ENCODE peak calls at places on chromosomes 5 and 9, in nine cellular contexts. One of them, this sample, is unnamed.
A peak's percentile ranks its signal among the peaks of the same experiment; 100 is the strongest.

GRCh38 chr9:78813602-78814180 is 516.8 kb downstream of the PSAT1 start:
- DNase-seq in AG04450: no peak
- DNase-seq in psoas muscle: no peak
- DNase-seq in lower lobe of right lung: no peak
- DNase-seq in IMR-90: no peak
- DNase-seq in body of pancreas: no peak
- DNase-seq in CD8-positive, alpha-beta memory T cell: no peak
- DNase-seq in A549: no peak
- DNase-seq in cardiac muscle cell: no peak
- DNase-seq in this sample: no peak

GRCh38 chr9:129517006-129517405 is 103.9 kb downstream of the C9orf50 start:
- DNase-seq in AG04450: no peak
- DNase-seq in psoas muscle: no peak
- DNase-seq in lower lobe of right lung: no peak
- DNase-seq in IMR-90: no peak
- DNase-seq in body of pancreas: no peak
- DNase-seq in CD8-positive, alpha-beta memory T cell: no peak
- DNase-seq in A549: no peak
- DNase-seq in cardiac muscle cell: no peak
- DNase-seq in this sample: no peak

GRCh38 chr9:18825775-18826174 is 207.2 kb downstream of the SAXO1 start:
- DNase-seq in AG04450: no peak
- DNase-seq in psoas muscle: no peak
- DNase-seq in lower lobe of right lung: no peak
- DNase-seq in IMR-90: peak; percentile 19
- DNase-seq in body of pancreas: no peak
- DNase-seq in CD8-positive, alpha-beta memory T cell: no peak
- DNase-seq in A549: no peak
- DNase-seq in cardiac muscle cell: no peak
- DNase-seq in this sample: no peak

GRCh38 chr5:136811551-136811950 is 446.2 kb upstream of the TRPC7 start:
- DNase-seq in AG04450: peak; percentile 61
- DNase-seq in psoas muscle: peak; percentile 19
- DNase-seq in lower lobe of right lung: no peak
- DNase-seq in IMR-90: peak; percentile 86
- DNase-seq in body of pancreas: no peak
- DNase-seq in CD8-positive, alpha-beta memory T cell: no peak
- DNase-seq in A549: no peak
- DNase-seq in cardiac muscle cell: no peak
- DNase-seq in this sample: peak; percentile 76

GRCh38 chr5:6804766-6805165 is 91.5 kb downstream of the TENT4A start:
- DNase-seq in AG04450: no peak
- DNase-seq in psoas muscle: no peak
- DNase-seq in lower lobe of right lung: no peak
- DNase-seq in IMR-90: peak; percentile 33
- DNase-seq in body of pancreas: no peak
- DNase-seq in CD8-positive, alpha-beta memory T cell: no peak
- DNase-seq in A549: no peak
- DNase-seq in cardiac muscle cell: no peak
- DNase-seq in this sample: no peak

GRCh38 chr5:174922955-174923354 is 198.6 kb downstream of the MSX2 start:
- DNase-seq in AG04450: no peak
- DNase-seq in psoas muscle: no peak
- DNase-seq in lower lobe of right lung: no peak
- DNase-seq in IMR-90: no peak
- DNase-seq in body of pancreas: no peak
- DNase-seq in CD8-positive, alpha-beta memory T cell: no peak
- DNase-seq in A549: no peak
- DNase-seq in cardiac muscle cell: no peak
- DNase-seq in this sample: no peak

GRCh38 chr5:12292610-12293204 is 388.5 kb upstream of the CTNND2 start:
- DNase-seq in AG04450: no peak
- DNase-seq in psoas muscle: no peak
- DNase-seq in lower lobe of right lung: no peak
- DNase-seq in IMR-90: no peak
- DNase-seq in body of pancreas: no peak
- DNase-seq in CD8-positive, alpha-beta memory T cell: no peak
- DNase-seq in A549: no peak
- DNase-seq in cardiac muscle cell: peak; percentile 61
- DNase-seq in this sample: no peak

GRCh38 chr9:87089963-87090362 is 142.7 kb upstream of the GAS1 start:
- DNase-seq in AG04450: no peak
- DNase-seq in psoas muscle: no peak
- DNase-seq in lower lobe of right lung: no peak
- DNase-seq in IMR-90: no peak
- DNase-seq in body of pancreas: no peak
- DNase-seq in CD8-positive, alpha-beta memory T cell: no peak
- DNase-seq in A549: no peak
- DNase-seq in cardiac muscle cell: no peak
- DNase-seq in this sample: no peak

GRCh38 chr9:134146774-134147493 is 11.1 kb downstream of the WDR5 start:
- DNase-seq in AG04450: no peak
- DNase-seq in psoas muscle: no peak
- DNase-seq in lower lobe of right lung: no peak
- DNase-seq in IMR-90: no peak
- DNase-seq in body of pancreas: no peak
- DNase-seq in CD8-positive, alpha-beta memory T cell: no peak
- DNase-seq in A549: no peak
- DNase-seq in cardiac muscle cell: no peak
- DNase-seq in this sample: no peak

GRCh38 chr9:131034268-131034667 is 25.3 kb downstream of the LAMC3 start:
- DNase-seq in AG04450: no peak
- DNase-seq in psoas muscle: no peak
- DNase-seq in lower lobe of right lung: no peak
- DNase-seq in IMR-90: no peak
- DNase-seq in body of pancreas: no peak
- DNase-seq in CD8-positive, alpha-beta memory T cell: no peak
- DNase-seq in A549: no peak
- DNase-seq in cardiac muscle cell: no peak
- DNase-seq in this sample: no peak

GRCh38 chr5:59543826-59544442 is 349.6 kb downstream of the PDE4D start:
- DNase-seq in AG04450: no peak
- DNase-seq in psoas muscle: peak; percentile 30
- DNase-seq in lower lobe of right lung: no peak
- DNase-seq in IMR-90: no peak
- DNase-seq in body of pancreas: peak; percentile 19
- DNase-seq in CD8-positive, alpha-beta memory T cell: no peak
- DNase-seq in A549: peak; percentile 21
- DNase-seq in cardiac muscle cell: no peak
- DNase-seq in this sample: peak; percentile 87

GRCh38 chr5:130885027-130885426 is 280.0 kb downstream of the HINT1 start:
- DNase-seq in AG04450: no peak
- DNase-seq in psoas muscle: no peak
- DNase-seq in lower lobe of right lung: no peak
- DNase-seq in IMR-90: no peak
- DNase-seq in body of pancreas: peak; percentile 6
- DNase-seq in CD8-positive, alpha-beta memory T cell: no peak
- DNase-seq in A549: no peak
- DNase-seq in cardiac muscle cell: no peak
- DNase-seq in this sample: no peak

GRCh38 chr5:160001457-160001856 is 7.5 kb upstream of the TTC1 start:
- DNase-seq in AG04450: no peak
- DNase-seq in psoas muscle: no peak
- DNase-seq in lower lobe of right lung: no peak
- DNase-seq in IMR-90: no peak
- DNase-seq in body of pancreas: no peak
- DNase-seq in CD8-positive, alpha-beta memory T cell: no peak
- DNase-seq in A549: no peak
- DNase-seq in cardiac muscle cell: no peak
- DNase-seq in this sample: no peak

GRCh38 chr5:170312666-170313065 is 15.1 kb upstream of the LCP2 start:
- DNase-seq in AG04450: no peak
- DNase-seq in psoas muscle: no peak
- DNase-seq in lower lobe of right lung: no peak
- DNase-seq in IMR-90: peak; percentile 3
- DNase-seq in body of pancreas: peak; percentile 65
- DNase-seq in CD8-positive, alpha-beta memory T cell: no peak
- DNase-seq in A549: no peak
- DNase-seq in cardiac muscle cell: no peak
- DNase-seq in this sample: no peak

GRCh38 chr5:67515020-67515689 is 318.6 kb upstream of the CD180 start:
- DNase-seq in AG04450: no peak
- DNase-seq in psoas muscle: no peak
- DNase-seq in lower lobe of right lung: no peak
- DNase-seq in IMR-90: no peak
- DNase-seq in body of pancreas: no peak
- DNase-seq in CD8-positive, alpha-beta memory T cell: peak; percentile 2
- DNase-seq in A549: no peak
- DNase-seq in cardiac muscle cell: no peak
- DNase-seq in this sample: no peak

GRCh38 chr5:115949096-115949495 is 13.2 kb upstream of the LVRN start:
- DNase-seq in AG04450: no peak
- DNase-seq in psoas muscle: no peak
- DNase-seq in lower lobe of right lung: no peak
- DNase-seq in IMR-90: peak; percentile 66
- DNase-seq in body of pancreas: no peak
- DNase-seq in CD8-positive, alpha-beta memory T cell: no peak
- DNase-seq in A549: no peak
- DNase-seq in cardiac muscle cell: no peak
- DNase-seq in this sample: no peak

GRCh38 chr5:74326571-74327338 is 313.8 kb downstream of the ENC1 start:
- DNase-seq in AG04450: peak; percentile 85
- DNase-seq in psoas muscle: no peak
- DNase-seq in lower lobe of right lung: no peak
- DNase-seq in IMR-90: peak; percentile 96
- DNase-seq in body of pancreas: peak; percentile 20
- DNase-seq in CD8-positive, alpha-beta memory T cell: peak; percentile 44
- DNase-seq in A549: peak; percentile 65
- DNase-seq in cardiac muscle cell: peak; percentile 67
- DNase-seq in this sample: no peak

GRCh38 chr5:40841068-40841805 is at the start of gene CARD6:
- DNase-seq in AG04450: no peak
- DNase-seq in psoas muscle: no peak
- DNase-seq in lower lobe of right lung: no peak
- DNase-seq in IMR-90: peak; percentile 31
- DNase-seq in body of pancreas: peak; percentile 23
- DNase-seq in CD8-positive, alpha-beta memory T cell: no peak
- DNase-seq in A549: peak; percentile 46
- DNase-seq in cardiac muscle cell: no peak
- DNase-seq in this sample: no peak

DNA sequence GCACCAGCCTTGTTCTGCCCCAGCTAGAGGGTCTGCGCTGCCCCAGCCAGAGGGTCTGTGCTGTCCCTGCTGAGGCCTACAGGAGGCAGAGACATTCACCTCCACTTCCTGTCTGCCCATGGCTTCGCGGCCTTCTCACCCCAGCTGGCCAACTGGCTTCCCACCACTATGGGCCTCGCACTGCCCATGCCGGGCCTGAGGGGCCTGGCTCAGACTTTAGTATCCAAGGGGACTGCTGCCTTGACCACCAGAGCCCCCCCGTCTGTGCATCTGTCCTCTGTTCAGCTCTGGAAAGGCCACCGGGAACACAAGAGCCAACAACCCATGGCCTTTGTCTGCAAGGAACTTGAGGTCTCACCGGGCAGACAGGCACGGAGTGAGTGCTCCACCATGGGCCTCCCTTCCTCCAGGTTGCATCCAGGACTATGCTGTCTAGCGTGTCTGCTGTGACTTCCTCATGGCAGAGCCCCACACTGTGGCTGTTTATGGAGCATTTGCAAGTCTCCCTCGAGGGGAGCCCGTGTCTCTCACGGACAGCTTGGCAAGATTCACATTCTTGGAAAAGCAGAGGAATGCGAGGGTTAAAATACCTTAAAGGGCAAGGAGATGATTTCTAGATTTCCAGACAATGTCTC is 1.7 kb downstream of the DCANP1 start:
- DNase-seq in AG04450: no peak
- DNase-seq in psoas muscle: no peak
- DNase-seq in lower lobe of right lung: no peak
- DNase-seq in IMR-90: no peak
- DNase-seq in body of pancreas: no peak
- DNase-seq in CD8-positive, alpha-beta memory T cell: no peak
- DNase-seq in A549: no peak
- DNase-seq in cardiac muscle cell: no peak
- DNase-seq in this sample: no peak
- H3K9me3 ChIP-seq in AG04450: peaks cover 6% of the 10 kb centered on the region
- H3K9me3 ChIP-seq in psoas muscle: no peaks in the 10 kb centered on the region
- H3K9me3 ChIP-seq in lower lobe of right lung: no peaks in the 10 kb centered on the region
- H3K9me3 ChIP-seq in IMR-90: no peaks in the 10 kb centered on the region
- H3K9me3 ChIP-seq in body of pancreas: no peaks in the 10 kb centered on the region
- H3K9me3 ChIP-seq in CD8-positive, alpha-beta memory T cell: no peaks in the 10 kb centered on the region
- H3K9me3 ChIP-seq in A549: no peaks in the 10 kb centered on the region
- H3K9me3 ChIP-seq in cardiac muscle cell: no peaks in the 10 kb centered on the region
- H3K9me3 ChIP-seq in this sample: no peaks in the 10 kb centered on the region

GRCh38 chr5:179190851-179191505 is 130.8 kb downstream of the ZNF354C start:
- DNase-seq in AG04450: no peak
- DNase-seq in psoas muscle: no peak
- DNase-seq in lower lobe of right lung: peak; percentile 34
- DNase-seq in IMR-90: no peak
- DNase-seq in body of pancreas: no peak
- DNase-seq in CD8-positive, alpha-beta memory T cell: no peak
- DNase-seq in A549: no peak
- DNase-seq in cardiac muscle cell: no peak
- DNase-seq in this sample: no peak
- H3K9me3 ChIP-seq in AG04450: no peaks in the 10 kb centered on the region
- H3K9me3 ChIP-seq in psoas muscle: no peaks in the 10 kb centered on the region
- H3K9me3 ChIP-seq in lower lobe of right lung: no peaks in the 10 kb centered on the region
- H3K9me3 ChIP-seq in IMR-90: no peaks in the 10 kb centered on the region
- H3K9me3 ChIP-seq in body of pancreas: no peaks in the 10 kb centered on the region
- H3K9me3 ChIP-seq in CD8-positive, alpha-beta memory T cell: no peaks in the 10 kb centered on the region
- H3K9me3 ChIP-seq in A549: peaks cover 26% of the 10 kb centered on the region
- H3K9me3 ChIP-seq in cardiac muscle cell: no peaks in the 10 kb centered on the region
- H3K9me3 ChIP-seq in this sample: no peaks in the 10 kb centered on the region

DNA sequence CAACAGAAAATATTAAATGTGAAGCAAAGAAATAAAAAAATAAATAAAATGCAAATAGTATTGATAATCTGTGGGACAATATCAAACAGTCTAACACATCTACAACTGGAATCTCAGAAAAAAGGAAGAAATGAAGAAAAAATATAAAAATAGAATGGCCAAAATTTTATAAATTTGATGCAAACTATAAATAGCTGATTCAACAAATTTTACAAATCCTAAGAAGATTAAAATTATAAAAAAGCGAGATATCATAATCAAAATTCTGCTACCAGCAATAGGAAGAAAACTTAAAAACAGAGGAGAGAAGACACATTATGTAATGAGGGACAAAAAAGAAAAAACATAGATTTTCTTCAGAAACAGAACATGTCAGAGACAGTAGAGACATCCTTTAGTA is 129.2 kb upstream of the IRX1 start:
- DNase-seq in AG04450: no peak
- DNase-seq in psoas muscle: no peak
- DNase-seq in lower lobe of right lung: no peak
- DNase-seq in IMR-90: no peak
- DNase-seq in body of pancreas: no peak
- DNase-seq in CD8-positive, alpha-beta memory T cell: no peak
- DNase-seq in A549: no peak
- DNase-seq in cardiac muscle cell: no peak
- DNase-seq in this sample: no peak
- H3K9me3 ChIP-seq in AG04450: peaks cover 8% of the 10 kb centered on the region
- H3K9me3 ChIP-seq in psoas muscle: no peaks in the 10 kb centered on the region
- H3K9me3 ChIP-seq in lower lobe of right lung: peaks cover 7% of the 10 kb centered on the region
- H3K9me3 ChIP-seq in IMR-90: peaks cover 9% of the 10 kb centered on the region
- H3K9me3 ChIP-seq in body of pancreas: no peaks in the 10 kb centered on the region
- H3K9me3 ChIP-seq in CD8-positive, alpha-beta memory T cell: no peaks in the 10 kb centered on the region
- H3K9me3 ChIP-seq in A549: no peaks in the 10 kb centered on the region
- H3K9me3 ChIP-seq in cardiac muscle cell: no peaks in the 10 kb centered on the region
- H3K9me3 ChIP-seq in this sample: no peaks in the 10 kb centered on the region

DNA sequence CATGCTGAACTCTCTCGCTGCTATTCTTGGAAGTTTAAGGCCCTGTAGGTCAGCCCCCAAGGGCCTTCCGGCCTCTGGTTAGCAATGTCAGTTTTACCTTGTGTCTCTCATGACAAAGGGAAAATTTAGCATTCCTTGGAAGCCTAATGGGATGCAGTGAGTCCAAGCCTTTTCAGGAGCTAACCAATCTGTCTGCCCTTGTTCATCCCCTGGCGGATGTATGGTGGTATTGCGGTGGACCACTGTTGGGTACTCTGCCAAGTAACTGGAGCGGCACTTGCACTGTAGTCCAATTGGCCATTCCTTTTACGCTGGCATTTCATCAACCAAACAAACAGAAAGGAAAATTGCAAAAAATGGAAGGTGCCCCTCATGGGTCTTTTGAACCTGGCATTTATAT is 318.4 kb upstream of the NMUR2 start:
- DNase-seq in AG04450: no peak
- DNase-seq in psoas muscle: no peak
- DNase-seq in lower lobe of right lung: no peak
- DNase-seq in IMR-90: no peak
- DNase-seq in body of pancreas: no peak
- DNase-seq in CD8-positive, alpha-beta memory T cell: no peak
- DNase-seq in A549: no peak
- DNase-seq in cardiac muscle cell: no peak
- DNase-seq in this sample: no peak
- H3K9me3 ChIP-seq in AG04450: peaks cover 17% of the 10 kb centered on the region
- H3K9me3 ChIP-seq in psoas muscle: no peaks in the 10 kb centered on the region
- H3K9me3 ChIP-seq in lower lobe of right lung: peaks cover 10% of the 10 kb centered on the region
- H3K9me3 ChIP-seq in IMR-90: peaks cover 10% of the 10 kb centered on the region
- H3K9me3 ChIP-seq in body of pancreas: peaks cover 5% of the 10 kb centered on the region
- H3K9me3 ChIP-seq in CD8-positive, alpha-beta memory T cell: no peaks in the 10 kb centered on the region
- H3K9me3 ChIP-seq in A549: no peaks in the 10 kb centered on the region
- H3K9me3 ChIP-seq in cardiac muscle cell: no peaks in the 10 kb centered on the region
- H3K9me3 ChIP-seq in this sample: no peaks in the 10 kb centered on the region